ENCODE peak calls at places on chromosomes 5 and 9, in eight cellular contexts. One of them, this sample, is unnamed.

GRCh38 chr5:159426694-159427093 is 96.4 kb upstream of the IL12B start:
- DNase-seq in BE2C: no peak
- DNase-seq in right atrium auricular region: no peak
- DNase-seq in pancreas: no peak
- DNase-seq in BJ: no peak
- DNase-seq in lung: no peak
- DNase-seq in uterus: no peak
- DNase-seq in cardiac muscle cell: no peak
- DNase-seq in this sample: no peak

GRCh38 chr5:140106101-140106500 is 7.8 kb upstream of the PURA start:
- DNase-seq in BE2C: no peak
- DNase-seq in right atrium auricular region: no peak
- DNase-seq in pancreas: no peak
- DNase-seq in BJ: no peak
- DNase-seq in lung: no peak
- DNase-seq in uterus: no peak
- DNase-seq in cardiac muscle cell: no peak
- DNase-seq in this sample: no peak

GRCh38 chr9:100473271-100474081 is 527 bp downstream of the TMEFF1 start:
- DNase-seq in BE2C: peak; percentile 63
- DNase-seq in right atrium auricular region: no peak
- DNase-seq in pancreas: peak; percentile 71
- DNase-seq in BJ: no peak
- DNase-seq in lung: no peak
- DNase-seq in uterus: no peak
- DNase-seq in cardiac muscle cell: peak; percentile 41
- DNase-seq in this sample: peak; percentile 64

GRCh38 chr5:177300971-177301370 is 2.5 kb downstream of the RAB24 start:
- DNase-seq in BE2C: no peak
- DNase-seq in right atrium auricular region: no peak
- DNase-seq in pancreas: no peak
- DNase-seq in BJ: no peak
- DNase-seq in lung: no peak
- DNase-seq in uterus: no peak
- DNase-seq in cardiac muscle cell: no peak
- DNase-seq in this sample: no peak

GRCh38 chr9:102124465-102124864 is 386.0 kb upstream of the GRIN3A start:
- DNase-seq in BE2C: peak; percentile 8
- DNase-seq in right atrium auricular region: no peak
- DNase-seq in pancreas: no peak
- DNase-seq in BJ: no peak
- DNase-seq in lung: no peak
- DNase-seq in uterus: no peak
- DNase-seq in cardiac muscle cell: no peak
- DNase-seq in this sample: no peak

GRCh38 chr5:159051431-159052281 is 48.1 kb downstream of the EBF1 start:
- DNase-seq in BE2C: peak; percentile 64
- DNase-seq in right atrium auricular region: peak; percentile 70
- DNase-seq in pancreas: peak; percentile 72
- DNase-seq in BJ: no peak
- DNase-seq in lung: no peak
- DNase-seq in uterus: peak; percentile 56
- DNase-seq in cardiac muscle cell: peak; percentile 58
- DNase-seq in this sample: no peak

GRCh38 chr5:109788596-109788995 is 98.9 kb downstream of the MAN2A1 start:
- DNase-seq in BE2C: no peak
- DNase-seq in right atrium auricular region: no peak
- DNase-seq in pancreas: no peak
- DNase-seq in BJ: no peak
- DNase-seq in lung: no peak
- DNase-seq in uterus: no peak
- DNase-seq in cardiac muscle cell: no peak
- DNase-seq in this sample: no peak

GRCh38 chr5:157915638-157916037 is 56.7 kb upstream of the CLINT1 start:
- DNase-seq in BE2C: peak; percentile 96
- DNase-seq in right atrium auricular region: peak; percentile 87
- DNase-seq in pancreas: peak; percentile 83
- DNase-seq in BJ: no peak
- DNase-seq in lung: peak; percentile 93
- DNase-seq in uterus: peak; percentile 64
- DNase-seq in cardiac muscle cell: peak; percentile 90
- DNase-seq in this sample: no peak

GRCh38 chr5:369151-369939 is 47.8 kb downstream of the AHRR start:
- DNase-seq in BE2C: no peak
- DNase-seq in right atrium auricular region: peak; percentile 54
- DNase-seq in pancreas: no peak
- DNase-seq in BJ: no peak
- DNase-seq in lung: no peak
- DNase-seq in uterus: no peak
- DNase-seq in cardiac muscle cell: no peak
- DNase-seq in this sample: no peak

GRCh38 chr5:371811-372555 is 50.5 kb downstream of the AHRR start:
- DNase-seq in BE2C: no peak
- DNase-seq in right atrium auricular region: peak; percentile 50
- DNase-seq in pancreas: no peak
- DNase-seq in BJ: no peak
- DNase-seq in lung: no peak
- DNase-seq in uterus: no peak
- DNase-seq in cardiac muscle cell: no peak
- DNase-seq in this sample: no peak

GRCh38 chr5:370311-370958 is 48.9 kb downstream of the AHRR start:
- DNase-seq in BE2C: no peak
- DNase-seq in right atrium auricular region: peak; percentile 43
- DNase-seq in pancreas: no peak
- DNase-seq in BJ: no peak
- DNase-seq in lung: no peak
- DNase-seq in uterus: no peak
- DNase-seq in cardiac muscle cell: no peak
- DNase-seq in this sample: no peak

GRCh38 chr5:372556-372910 is 51.0 kb downstream of the AHRR start:
- DNase-seq in BE2C: peak; percentile 11
- DNase-seq in right atrium auricular region: no peak
- DNase-seq in pancreas: no peak
- DNase-seq in BJ: no peak
- DNase-seq in lung: no peak
- DNase-seq in uterus: peak; percentile 6
- DNase-seq in cardiac muscle cell: no peak
- DNase-seq in this sample: no peak

DNA sequence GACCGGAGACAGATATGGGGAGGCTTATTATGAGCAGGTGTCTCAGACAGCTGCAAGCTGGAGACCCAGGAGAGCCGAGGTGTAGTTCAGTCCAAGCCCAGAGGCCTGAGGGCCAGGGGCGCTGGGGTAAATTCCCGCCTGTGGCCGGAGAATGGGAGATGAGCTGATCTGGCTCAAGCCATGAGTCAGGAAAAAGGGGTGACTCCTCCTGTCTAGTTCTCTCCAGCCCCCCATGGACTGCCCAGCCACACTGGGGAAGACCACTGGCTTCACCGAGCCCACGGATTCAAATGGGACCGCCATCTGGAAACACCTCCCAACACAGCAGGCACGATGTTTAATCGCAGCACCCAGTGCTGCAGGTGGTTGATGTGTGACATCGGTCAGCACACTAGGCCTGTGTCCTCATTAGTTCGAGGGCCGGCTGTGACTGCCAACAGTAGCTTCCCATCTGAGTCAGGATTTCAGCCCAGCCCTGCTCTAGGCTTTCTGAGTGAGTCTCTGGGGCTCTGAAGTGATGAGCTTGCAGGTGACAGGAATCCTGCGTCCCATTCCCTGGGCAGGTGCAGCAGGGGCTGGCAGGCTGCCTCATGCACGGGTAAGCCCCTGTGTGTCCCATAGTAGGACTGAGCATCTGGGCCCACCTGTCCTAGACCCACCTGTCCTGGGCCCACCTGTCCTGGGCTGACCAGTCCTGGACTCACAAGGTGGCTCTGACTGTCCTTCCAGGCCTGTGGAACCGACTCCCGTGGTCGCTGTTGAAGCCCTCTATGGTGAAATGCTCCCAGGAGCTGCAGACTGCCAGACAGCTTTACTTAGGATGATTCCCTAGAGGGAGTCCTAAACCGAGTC is 49.7 kb downstream of the AHRR start:
- DNase-seq in BE2C: no peak
- DNase-seq in right atrium auricular region: peak; percentile 43
- DNase-seq in pancreas: no peak
- DNase-seq in BJ: no peak
- DNase-seq in lung: no peak
- DNase-seq in uterus: no peak
- DNase-seq in cardiac muscle cell: no peak
- DNase-seq in this sample: no peak
- H3K4me3 ChIP-seq in BE2C: no peak overlapping the region
- H3K4me3 ChIP-seq in right atrium auricular region: no peak overlapping the region
- H3K4me3 ChIP-seq in pancreas: no peak overlapping the region
- H3K4me3 ChIP-seq in BJ: no peak overlapping the region
- H3K4me3 ChIP-seq in lung: no peak overlapping the region
- H3K4me3 ChIP-seq in uterus: no peak overlapping the region
- H3K4me3 ChIP-seq in cardiac muscle cell: no peak overlapping the region
- H3K4me3 ChIP-seq in this sample: no peak overlapping the region

GRCh38 chr9:36116593-36116992 is 19.9 kb upstream of the GLIPR2 start:
- DNase-seq in BE2C: no peak
- DNase-seq in right atrium auricular region: no peak
- DNase-seq in pancreas: no peak
- DNase-seq in BJ: no peak
- DNase-seq in lung: no peak
- DNase-seq in uterus: no peak
- DNase-seq in cardiac muscle cell: no peak
- DNase-seq in this sample: no peak

GRCh38 chr9:36112516-36112915 is 24.0 kb upstream of the GLIPR2 start:
- DNase-seq in BE2C: no peak
- DNase-seq in right atrium auricular region: no peak
- DNase-seq in pancreas: no peak
- DNase-seq in BJ: no peak
- DNase-seq in lung: no peak
- DNase-seq in uterus: no peak
- DNase-seq in cardiac muscle cell: no peak
- DNase-seq in this sample: no peak

GRCh38 chr9:36118201-36118600 is 18.3 kb upstream of the GLIPR2 start:
- DNase-seq in BE2C: no peak
- DNase-seq in right atrium auricular region: no peak
- DNase-seq in pancreas: no peak
- DNase-seq in BJ: no peak
- DNase-seq in lung: no peak
- DNase-seq in uterus: no peak
- DNase-seq in cardiac muscle cell: no peak
- DNase-seq in this sample: no peak

GRCh38 chr9:36110434-36110833 is 26.1 kb upstream of the GLIPR2 start:
- DNase-seq in BE2C: no peak
- DNase-seq in right atrium auricular region: no peak
- DNase-seq in pancreas: no peak
- DNase-seq in BJ: no peak
- DNase-seq in lung: no peak
- DNase-seq in uterus: no peak
- DNase-seq in cardiac muscle cell: peak; percentile 23
- DNase-seq in this sample: no peak

DNA sequence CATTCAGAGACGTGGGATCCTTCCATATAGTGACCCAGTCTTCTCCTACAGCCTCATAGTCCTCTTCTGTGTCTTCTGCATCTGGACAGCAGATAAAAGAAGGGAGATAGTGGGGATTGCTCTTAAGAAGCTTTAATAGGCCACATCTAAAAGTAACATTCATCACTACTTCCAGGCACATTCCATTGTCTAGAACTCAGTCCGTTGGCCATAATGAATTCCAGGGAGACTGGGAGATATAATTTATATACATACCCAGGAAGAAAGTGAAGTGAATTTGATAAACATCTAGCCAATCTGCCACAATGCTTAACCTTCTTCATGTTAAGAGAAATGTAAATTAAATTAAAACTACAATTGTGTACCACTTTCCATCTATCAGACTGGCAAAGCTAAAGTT is 22.5 kb upstream of the GLIPR2 start:
- DNase-seq in BE2C: no peak
- DNase-seq in right atrium auricular region: no peak
- DNase-seq in pancreas: no peak
- DNase-seq in BJ: no peak
- DNase-seq in lung: no peak
- DNase-seq in uterus: no peak
- DNase-seq in cardiac muscle cell: no peak
- DNase-seq in this sample: no peak
- H3K36me3 ChIP-seq in BE2C: no peaks in the 10 kb centered on the region
- H3K36me3 ChIP-seq in right atrium auricular region: no peaks in the 10 kb centered on the region
- H3K36me3 ChIP-seq in pancreas: no peaks in the 10 kb centered on the region
- H3K36me3 ChIP-seq in BJ: peaks cover 14% of the 10 kb centered on the region
- H3K36me3 ChIP-seq in lung: no peaks in the 10 kb centered on the region
- H3K36me3 ChIP-seq in uterus: no peaks in the 10 kb centered on the region
- H3K36me3 ChIP-seq in cardiac muscle cell: no peaks in the 10 kb centered on the region
- H3K36me3 ChIP-seq in this sample: no peaks in the 10 kb centered on the region

DNA sequence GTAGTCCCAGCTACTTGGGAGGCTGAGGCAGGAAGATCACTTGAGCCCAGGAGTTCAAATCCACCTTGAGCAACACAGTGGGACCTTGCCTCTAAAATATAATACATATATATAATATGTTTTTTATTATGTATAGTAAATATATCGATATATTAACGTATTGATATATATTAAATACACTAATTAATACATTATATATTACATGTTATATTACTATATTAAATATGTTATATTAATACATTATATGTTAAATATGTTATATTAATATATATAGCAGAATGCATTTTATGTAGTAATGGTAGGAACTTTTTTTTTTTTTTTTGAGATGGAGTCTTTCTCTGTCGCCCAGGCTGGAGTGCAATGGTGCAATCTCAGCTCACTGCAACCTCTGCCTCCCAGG is 18.1 kb upstream of the BNC2 start:
- DNase-seq in BE2C: no peak
- DNase-seq in right atrium auricular region: no peak
- DNase-seq in pancreas: no peak
- DNase-seq in BJ: no peak
- DNase-seq in lung: no peak
- DNase-seq in uterus: no peak
- DNase-seq in cardiac muscle cell: no peak
- DNase-seq in this sample: no peak
- H3K4me3 ChIP-seq in BE2C: no peak overlapping the region
- H3K4me3 ChIP-seq in right atrium auricular region: no peak overlapping the region
- H3K4me3 ChIP-seq in pancreas: no peak overlapping the region
- H3K4me3 ChIP-seq in BJ: no peak overlapping the region
- H3K4me3 ChIP-seq in lung: no peak overlapping the region
- H3K4me3 ChIP-seq in uterus: no peak overlapping the region
- H3K4me3 ChIP-seq in cardiac muscle cell: no peak overlapping the region
- H3K4me3 ChIP-seq in this sample: no peak overlapping the region

GRCh38 chr9:120818595-120818994 is 24.1 kb downstream of the PSMD5 start:
- DNase-seq in BE2C: no peak
- DNase-seq in right atrium auricular region: no peak
- DNase-seq in pancreas: no peak
- DNase-seq in BJ: no peak
- DNase-seq in lung: no peak
- DNase-seq in uterus: no peak
- DNase-seq in cardiac muscle cell: no peak
- DNase-seq in this sample: no peak
- H3K36me3 ChIP-seq in BE2C: peaks cover 50% of the 10 kb centered on the region
- H3K36me3 ChIP-seq in right atrium auricular region: peaks cover 57% of the 10 kb centered on the region
- H3K36me3 ChIP-seq in pancreas: no peaks in the 10 kb centered on the region
- H3K36me3 ChIP-seq in BJ: peaks cover 7% of the 10 kb centered on the region
- H3K36me3 ChIP-seq in lung: peaks cover 10% of the 10 kb centered on the region
- H3K36me3 ChIP-seq in uterus: no peaks in the 10 kb centered on the region
- H3K36me3 ChIP-seq in cardiac muscle cell: peaks cover 56% of the 10 kb centered on the region
- H3K36me3 ChIP-seq in this sample: no peaks in the 10 kb centered on the region

This sample was measured in HAP-1.